ENCODE peak calls at places on chromosomes 6 and 20, in ten cellular contexts. G is OCI-LY7, V is ovary, A is fibroblast of the aortic adventitia, S is AG09309, W is suprapubic skin, F is hepatocyte, H is PC-3, I is RWPE2, X is transverse colon. J is an unnamed sample.

GRCh38 chr6:134101479-134101878 is 49.1 kb upstream of the SLC2A12 start:
- DNase-seq in F (no peak), W (no peak), S (no peak), A (no peak), G (no peak), X (no peak), I (no peak), V (no peak), H (no peak), J (no peak)

GRCh38 chr6:68967549-68968300 is 332.6 kb downstream of the ADGRB3 start:
- DNase-seq in H (peak), A (peak), V (peak), S (no peak), W (peak), F (peak), I (no peak), G (peak), X (peak), J (no peak)

GRCh38 chr6:37020426-37021211 is 15.2 kb downstream of the FGD2 start:
- DNase-seq in H (peak), A (no peak), G (no peak), F (peak), W (peak), V (no peak), S (no peak), I (no peak), X (peak), J (no peak)

GRCh38 chr20:64161595-64162238 is 2.5 kb upstream of the MYT1 start:
- DNase-seq in H (peak), G (no peak), S (no peak), X (peak), V (peak), I (peak), W (no peak), A (peak), F (peak), J (no peak)

GRCh38 chr6:128807577-128807976 is 75.4 kb upstream of the LAMA2 start:
- DNase-seq in F (peak), H (peak), A (peak), S (no peak), V (no peak), W (no peak), G (peak), X (no peak), I (no peak), J (no peak)

GRCh38 chr20:12177657-12178293 is 260.1 kb downstream of the BTBD3 start:
- DNase-seq in A (no peak), S (no peak), F (peak), W (no peak), G (no peak), X (peak), V (no peak), H (peak), I (no peak), J (no peak)

GRCh38 chr20:34024733-34025351 is 31.1 kb downstream of the RALY start:
- DNase-seq in F (no peak), A (no peak), H (no peak), W (no peak), G (no peak), I (no peak), X (no peak), V (no peak), S (no peak), J (no peak)

GRCh38 chr6:166335378-166336366 is 6.7 kb downstream of the SFT2D1 start:
- DNase-seq in A (no peak), V (no peak), X (no peak), W (no peak), F (no peak), G (no peak), H (no peak), S (no peak), I (no peak), J (no peak)

GRCh38 chr6:126232671-126233070 is 107.2 kb upstream of the CENPW start:
- DNase-seq in S (no peak), X (no peak), A (peak), W (no peak), V (no peak), H (no peak), G (no peak), I (no peak), F (no peak), J (no peak)

GRCh38 chr6:111642463-111643158 is 36.9 kb upstream of the TRAF3IP2 start:
- DNase-seq in W (peak), I (no peak), G (peak), H (peak), V (no peak), X (peak), A (peak), F (peak), S (no peak), J (no peak)

GRCh38 chr20:37868998-37869861 is 33.7 kb upstream of the VSTM2L start:
- DNase-seq in S (no peak), W (no peak), A (no peak), V (no peak), I (no peak), G (no peak), X (no peak), F (no peak), H (no peak), J (no peak)

GRCh38 chr6:89146748-89147715 is 1.2 kb downstream of the PM20D2 start:
- DNase-seq in A (peak), I (no peak), V (no peak), F (peak), S (no peak), G (peak), X (no peak), W (no peak), H (peak), J (no peak)

GRCh38 chr6:110017946-110018345 is 39.8 kb downstream of the GPR6 start:
- DNase-seq in X (no peak), S (no peak), G (no peak), V (no peak), F (no peak), A (no peak), W (no peak), I (no peak), H (no peak), J (no peak)

GRCh38 chr6:24710519-24711303 is 8.2 kb downstream of the C6orf62 start:
- DNase-seq in W (no peak), S (no peak), G (no peak), I (no peak), H (no peak), X (no peak), A (no peak), V (no peak), F (no peak), J (no peak)

GRCh38 chr6:143232849-143233248 is 172.2 kb downstream of the AIG1 start:
- DNase-seq in X (peak), S (no peak), V (no peak), H (peak), G (peak), W (no peak), I (no peak), A (peak), F (peak), J (no peak)

GRCh38 chr6:83873869-83874268 is 14.4 kb downstream of the CYB5R4 start:
- DNase-seq in S (no peak), A (no peak), G (peak), H (no peak), F (no peak), X (no peak), V (no peak), W (no peak), I (no peak), J (no peak)

GRCh38 chr6:53363341-53364079 is 14.8 kb upstream of the ELOVL5 start:
- DNase-seq in W (no peak), I (no peak), X (no peak), H (no peak), A (no peak), G (no peak), F (no peak), V (no peak), S (no peak), J (no peak)

GRCh38 chr6:63573140-63573898 is 1.0 kb downstream of the LOC128125822 start:
- DNase-seq in S (peak), V (peak), H (peak), I (peak), X (peak), A (peak), F (peak), G (peak), W (peak), J (peak)

GRCh38 chr20:10171864-10172751 is 46.5 kb upstream of the SNAP25 start:
- DNase-seq in V (peak), F (peak), A (no peak), X (peak), G (no peak), H (peak), I (peak), W (no peak), S (no peak), J (no peak)
- TF ChIP-seq CTCF in V (no peak), F (peak), A (no peak), X (no peak), G (no peak), H (no peak), I (no peak), W (no peak), S (no peak), J (no peak)

DNA sequence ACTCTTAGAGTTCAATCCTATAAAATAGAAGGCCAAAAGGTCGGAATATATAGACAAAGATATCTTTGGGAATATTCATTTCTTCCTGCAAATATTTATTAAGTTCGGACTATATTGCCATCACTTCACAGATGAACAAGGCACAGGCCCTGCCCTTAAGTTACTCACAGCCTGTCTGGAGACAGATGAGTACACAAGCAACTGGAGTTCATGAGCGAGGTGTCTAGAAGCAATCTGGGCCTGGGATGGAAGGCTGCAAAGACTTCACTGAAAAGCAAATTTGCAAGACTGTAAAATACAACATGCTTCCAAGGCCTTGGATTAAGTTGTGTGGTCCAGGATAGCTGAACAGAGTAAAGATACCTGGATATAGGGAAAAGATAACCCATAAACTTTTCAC is 56.7 kb upstream of the CEP85L start:
- DNase-seq in S (no peak), V (no peak), X (no peak), G (peak), F (no peak), H (peak), W (no peak), A (no peak), I (no peak), J (no peak)
- H3K4me3 ChIP-seq in S (no peak), V (no peak), X (no peak), G (peak), F (no peak), H (peak), W (no peak), A (no peak), I (no peak), J (no peak)

DNA sequence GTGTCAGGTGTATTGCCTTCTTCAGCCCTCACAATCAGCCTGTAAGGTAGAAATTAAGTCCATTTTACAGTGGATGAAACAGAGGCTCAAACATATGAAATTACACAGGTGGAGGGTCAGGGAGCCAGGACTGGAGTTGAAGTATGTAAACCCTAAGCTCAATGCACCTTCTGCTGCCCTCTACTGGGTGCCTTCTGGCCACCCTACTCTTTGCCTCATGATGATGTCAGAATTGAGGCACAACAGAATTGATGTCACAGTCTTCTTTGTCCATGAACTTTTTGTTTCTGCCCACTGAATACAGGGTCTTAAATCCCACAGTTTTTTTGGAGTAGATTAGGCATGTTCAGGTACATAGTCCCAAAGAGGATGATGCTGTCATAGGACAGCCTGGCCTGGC is 400.8 kb upstream of the CHD6 start:
- DNase-seq in W (no peak), I (no peak), F (no peak), S (no peak), H (no peak), X (no peak), G (peak), V (no peak), A (no peak), J (no peak)
- TF ChIP-seq CTCF in W (no peak), I (peak), F (peak), S (no peak), H (no peak), X (no peak), G (peak), V (no peak), A (no peak), J (no peak)

GRCh38 chr6:168442646-168443045 is 1.7 kb downstream of the SMOC2 start:
- DNase-seq in H (no peak), I (no peak), W (no peak), A (no peak), V (no peak), G (no peak), S (no peak), X (no peak), F (no peak), J (no peak)
- H3K4me3 ChIP-seq in H (no peak), I (no peak), W (peak), A (no peak), V (peak), G (no peak), S (no peak), X (peak), F (peak), J (no peak)

GRCh38 chr20:60137657-60138245 is 179.5 kb downstream of the CDH26 start:
- DNase-seq in G (peak), V (no peak), F (no peak), H (peak), A (no peak), I (no peak), S (no peak), X (peak), W (no peak), J (no peak)
- TF ChIP-seq CTCF in G (peak), V (no peak), F (peak), H (peak), A (no peak), I (peak), S (peak), X (no peak), W (no peak), J (no peak)

DNA sequence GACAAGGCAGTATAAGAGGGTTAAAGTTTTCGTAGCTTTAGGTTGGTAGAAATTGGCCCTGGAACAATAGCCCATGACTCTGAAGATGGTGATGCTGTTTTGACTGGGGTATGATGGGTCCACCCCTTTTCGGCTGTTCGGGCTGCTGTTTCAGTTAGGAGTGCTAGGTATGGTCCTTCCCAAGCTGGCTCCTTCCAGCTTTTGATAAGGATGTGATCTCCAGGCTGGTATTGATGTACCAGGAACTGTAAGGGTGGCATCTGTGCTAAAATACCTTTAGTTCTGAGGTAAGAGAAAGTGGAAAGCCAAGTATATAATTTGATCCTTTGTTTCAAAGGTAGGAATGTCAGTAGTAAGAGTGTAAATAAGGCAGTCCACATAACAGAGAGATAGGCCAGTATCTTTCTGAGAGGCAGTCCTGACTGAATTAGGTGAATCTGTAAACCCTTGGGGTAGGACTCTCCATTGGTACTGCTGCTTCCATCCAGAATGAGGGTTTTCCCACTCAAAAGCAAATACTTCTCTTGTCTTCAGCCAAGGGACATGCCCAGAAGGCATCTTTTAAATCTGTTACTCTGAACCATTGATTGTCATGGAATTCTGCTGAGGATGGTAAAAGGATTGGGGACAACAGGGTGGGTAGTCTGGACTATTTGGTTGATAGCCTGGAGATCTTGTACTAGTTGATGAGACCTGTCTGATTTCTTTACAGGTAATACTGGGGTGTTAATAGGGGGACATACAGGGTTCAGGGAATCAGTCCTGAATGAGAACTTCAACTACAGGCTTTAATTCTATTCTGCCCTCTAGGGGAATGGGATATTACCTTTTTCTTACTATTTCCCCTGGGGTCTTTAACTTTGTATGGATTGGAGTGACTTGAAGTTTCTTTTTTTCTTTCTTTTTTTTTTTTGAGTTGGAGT is 6.1 kb upstream of the ZNFX1 start:
- DNase-seq in F (no peak), V (no peak), X (no peak), S (no peak), I (no peak), W (no peak), H (peak), A (no peak), G (peak), J (no peak)
- H3K4me3 ChIP-seq in F (peak), V (no peak), X (no peak), S (no peak), I (no peak), W (no peak), H (peak), A (peak), G (peak), J (no peak)